ENCODE peak calls at places on chromosomes 2 and 18, in eight cellular contexts. One of them, this sample, is unnamed.

GRCh38 chr2:127326289-127326945 is 32.5 kb upstream of the ERCC3 start:
- DNase-seq in NCI-H2029: no peak
- DNase-seq in CD4-positive, alpha-beta T cell: no peak
- DNase-seq in ovary: no peak
- DNase-seq in GM04504: no peak
- DNase-seq in activated T-helper 9 cell treated with anti-CD3 and anti-CD28 coated beads, Interleukin-2, amount 50 U/mL, for 16 hours: no peak
- DNase-seq in endothelial cell: no peak
- DNase-seq in DMS79 treated with DMSO at 0.1 percent for 48 hours: no peak
- DNase-seq in this sample: no peak

GRCh38 chr2:235669269-235669831 is 175.5 kb downstream of the AGAP1 start:
- DNase-seq in NCI-H2029: peak
- DNase-seq in CD4-positive, alpha-beta T cell: no peak
- DNase-seq in ovary: peak
- DNase-seq in GM04504: no peak
- DNase-seq in activated T-helper 9 cell treated with anti-CD3 and anti-CD28 coated beads, Interleukin-2, amount 50 U/mL, for 16 hours: peak
- DNase-seq in endothelial cell: peak
- DNase-seq in DMS79 treated with DMSO at 0.1 percent for 48 hours: peak
- DNase-seq in this sample: no peak

GRCh38 chr2:44244135-44244871 is 31.0 kb upstream of the SLC3A1 start:
- DNase-seq in NCI-H2029: peak
- DNase-seq in CD4-positive, alpha-beta T cell: peak
- DNase-seq in ovary: no peak
- DNase-seq in GM04504: peak
- DNase-seq in activated T-helper 9 cell treated with anti-CD3 and anti-CD28 coated beads, Interleukin-2, amount 50 U/mL, for 16 hours: peak
- DNase-seq in endothelial cell: peak
- DNase-seq in DMS79 treated with DMSO at 0.1 percent for 48 hours: peak
- DNase-seq in this sample: peak

GRCh38 chr2:106104332-106105062 is 89.6 kb downstream of the UXS1 start:
- DNase-seq in NCI-H2029: peak
- DNase-seq in CD4-positive, alpha-beta T cell: peak
- DNase-seq in ovary: peak
- DNase-seq in GM04504: peak
- DNase-seq in activated T-helper 9 cell treated with anti-CD3 and anti-CD28 coated beads, Interleukin-2, amount 50 U/mL, for 16 hours: peak
- DNase-seq in endothelial cell: peak
- DNase-seq in DMS79 treated with DMSO at 0.1 percent for 48 hours: peak
- DNase-seq in this sample: peak

GRCh38 chr2:79621252-79621651 is 108.4 kb downstream of the CTNNA2 start:
- DNase-seq in NCI-H2029: no peak
- DNase-seq in CD4-positive, alpha-beta T cell: no peak
- DNase-seq in ovary: no peak
- DNase-seq in GM04504: no peak
- DNase-seq in activated T-helper 9 cell treated with anti-CD3 and anti-CD28 coated beads, Interleukin-2, amount 50 U/mL, for 16 hours: no peak
- DNase-seq in endothelial cell: no peak
- DNase-seq in DMS79 treated with DMSO at 0.1 percent for 48 hours: no peak
- DNase-seq in this sample: no peak

GRCh38 chr2:26957524-26957923 is 12.9 kb upstream of the MAPRE3 start:
- DNase-seq in NCI-H2029: no peak
- DNase-seq in CD4-positive, alpha-beta T cell: no peak
- DNase-seq in ovary: no peak
- DNase-seq in GM04504: no peak
- DNase-seq in activated T-helper 9 cell treated with anti-CD3 and anti-CD28 coated beads, Interleukin-2, amount 50 U/mL, for 16 hours: no peak
- DNase-seq in endothelial cell: no peak
- DNase-seq in DMS79 treated with DMSO at 0.1 percent for 48 hours: no peak
- DNase-seq in this sample: no peak

GRCh38 chr18:3493501-3494244 is 43.7 kb downstream of the TGIF1 start:
- DNase-seq in NCI-H2029: no peak
- DNase-seq in CD4-positive, alpha-beta T cell: no peak
- DNase-seq in ovary: no peak
- DNase-seq in GM04504: no peak
- DNase-seq in activated T-helper 9 cell treated with anti-CD3 and anti-CD28 coated beads, Interleukin-2, amount 50 U/mL, for 16 hours: no peak
- DNase-seq in endothelial cell: no peak
- DNase-seq in DMS79 treated with DMSO at 0.1 percent for 48 hours: peak
- DNase-seq in this sample: no peak

GRCh38 chr2:45964226-45964841 is 312.9 kb downstream of the PRKCE start:
- DNase-seq in NCI-H2029: peak
- DNase-seq in CD4-positive, alpha-beta T cell: no peak
- DNase-seq in ovary: peak
- DNase-seq in GM04504: peak
- DNase-seq in activated T-helper 9 cell treated with anti-CD3 and anti-CD28 coated beads, Interleukin-2, amount 50 U/mL, for 16 hours: no peak
- DNase-seq in endothelial cell: no peak
- DNase-seq in DMS79 treated with DMSO at 0.1 percent for 48 hours: peak
- DNase-seq in this sample: no peak

GRCh38 chr2:21317131-21317530 is 193.4 kb downstream of the TDRD15 start:
- DNase-seq in NCI-H2029: peak
- DNase-seq in CD4-positive, alpha-beta T cell: no peak
- DNase-seq in ovary: peak
- DNase-seq in GM04504: no peak
- DNase-seq in activated T-helper 9 cell treated with anti-CD3 and anti-CD28 coated beads, Interleukin-2, amount 50 U/mL, for 16 hours: no peak
- DNase-seq in endothelial cell: peak
- DNase-seq in DMS79 treated with DMSO at 0.1 percent for 48 hours: no peak
- DNase-seq in this sample: no peak

GRCh38 chr2:144115892-144116291 is 404.0 kb downstream of the ZEB2 start:
- DNase-seq in NCI-H2029: no peak
- DNase-seq in CD4-positive, alpha-beta T cell: no peak
- DNase-seq in ovary: no peak
- DNase-seq in GM04504: no peak
- DNase-seq in activated T-helper 9 cell treated with anti-CD3 and anti-CD28 coated beads, Interleukin-2, amount 50 U/mL, for 16 hours: no peak
- DNase-seq in endothelial cell: no peak
- DNase-seq in DMS79 treated with DMSO at 0.1 percent for 48 hours: no peak
- DNase-seq in this sample: no peak

GRCh38 chr2:32937602-32938450 is 8.9 kb upstream of the LTBP1 start:
- DNase-seq in NCI-H2029: no peak
- DNase-seq in CD4-positive, alpha-beta T cell: no peak
- DNase-seq in ovary: no peak
- DNase-seq in GM04504: no peak
- DNase-seq in activated T-helper 9 cell treated with anti-CD3 and anti-CD28 coated beads, Interleukin-2, amount 50 U/mL, for 16 hours: no peak
- DNase-seq in endothelial cell: no peak
- DNase-seq in DMS79 treated with DMSO at 0.1 percent for 48 hours: peak
- DNase-seq in this sample: no peak

GRCh38 chr2:182321096-182321495 is 105.7 kb downstream of the PDE1A start:
- DNase-seq in NCI-H2029: no peak
- DNase-seq in CD4-positive, alpha-beta T cell: no peak
- DNase-seq in ovary: no peak
- DNase-seq in GM04504: no peak
- DNase-seq in activated T-helper 9 cell treated with anti-CD3 and anti-CD28 coated beads, Interleukin-2, amount 50 U/mL, for 16 hours: no peak
- DNase-seq in endothelial cell: no peak
- DNase-seq in DMS79 treated with DMSO at 0.1 percent for 48 hours: no peak
- DNase-seq in this sample: no peak

GRCh38 chr2:1972428-1972827 is 228.1 kb upstream of the PXDN start:
- DNase-seq in NCI-H2029: peak
- DNase-seq in CD4-positive, alpha-beta T cell: no peak
- DNase-seq in ovary: no peak
- DNase-seq in GM04504: peak
- DNase-seq in activated T-helper 9 cell treated with anti-CD3 and anti-CD28 coated beads, Interleukin-2, amount 50 U/mL, for 16 hours: no peak
- DNase-seq in endothelial cell: no peak
- DNase-seq in DMS79 treated with DMSO at 0.1 percent for 48 hours: peak
- DNase-seq in this sample: no peak

GRCh38 chr2:70995227-70995729 is 605 bp upstream of the TEX261 start:
- DNase-seq in NCI-H2029: peak
- DNase-seq in CD4-positive, alpha-beta T cell: peak
- DNase-seq in ovary: no peak
- DNase-seq in GM04504: no peak
- DNase-seq in activated T-helper 9 cell treated with anti-CD3 and anti-CD28 coated beads, Interleukin-2, amount 50 U/mL, for 16 hours: no peak
- DNase-seq in endothelial cell: no peak
- DNase-seq in DMS79 treated with DMSO at 0.1 percent for 48 hours: peak
- DNase-seq in this sample: peak

GRCh38 chr2:96838345-96839287 is 5.2 kb downstream of the ANKRD23 start:
- DNase-seq in NCI-H2029: no peak
- DNase-seq in CD4-positive, alpha-beta T cell: no peak
- DNase-seq in ovary: no peak
- DNase-seq in GM04504: no peak
- DNase-seq in activated T-helper 9 cell treated with anti-CD3 and anti-CD28 coated beads, Interleukin-2, amount 50 U/mL, for 16 hours: no peak
- DNase-seq in endothelial cell: no peak
- DNase-seq in DMS79 treated with DMSO at 0.1 percent for 48 hours: no peak
- DNase-seq in this sample: no peak

GRCh38 chr2:191230174-191230573 is 15.0 kb upstream of the MYO1B start:
- DNase-seq in NCI-H2029: no peak
- DNase-seq in CD4-positive, alpha-beta T cell: no peak
- DNase-seq in ovary: no peak
- DNase-seq in GM04504: peak
- DNase-seq in activated T-helper 9 cell treated with anti-CD3 and anti-CD28 coated beads, Interleukin-2, amount 50 U/mL, for 16 hours: no peak
- DNase-seq in endothelial cell: no peak
- DNase-seq in DMS79 treated with DMSO at 0.1 percent for 48 hours: no peak
- DNase-seq in this sample: no peak

GRCh38 chr18:75293591-75293990 is 83.0 kb downstream of the TSHZ1 start:
- DNase-seq in NCI-H2029: no peak
- DNase-seq in CD4-positive, alpha-beta T cell: no peak
- DNase-seq in ovary: no peak
- DNase-seq in GM04504: no peak
- DNase-seq in activated T-helper 9 cell treated with anti-CD3 and anti-CD28 coated beads, Interleukin-2, amount 50 U/mL, for 16 hours: no peak
- DNase-seq in endothelial cell: no peak
- DNase-seq in DMS79 treated with DMSO at 0.1 percent for 48 hours: peak
- DNase-seq in this sample: no peak

GRCh38 chr2:3388412-3388738 is 8.9 kb downstream of the TRAPPC12 start:
- DNase-seq in NCI-H2029: no peak
- DNase-seq in CD4-positive, alpha-beta T cell: no peak
- DNase-seq in ovary: no peak
- DNase-seq in GM04504: no peak
- DNase-seq in activated T-helper 9 cell treated with anti-CD3 and anti-CD28 coated beads, Interleukin-2, amount 50 U/mL, for 16 hours: no peak
- DNase-seq in endothelial cell: no peak
- DNase-seq in DMS79 treated with DMSO at 0.1 percent for 48 hours: no peak
- DNase-seq in this sample: no peak

GRCh38 chr2:67965246-67965645 is 97.6 kb downstream of the C1D start:
- DNase-seq in NCI-H2029: no peak
- DNase-seq in CD4-positive, alpha-beta T cell: no peak
- DNase-seq in ovary: no peak
- DNase-seq in GM04504: no peak
- DNase-seq in activated T-helper 9 cell treated with anti-CD3 and anti-CD28 coated beads, Interleukin-2, amount 50 U/mL, for 16 hours: no peak
- DNase-seq in endothelial cell: no peak
- DNase-seq in DMS79 treated with DMSO at 0.1 percent for 48 hours: no peak
- DNase-seq in this sample: no peak

GRCh38 chr18:26419746-26420145 is 128.6 kb downstream of the KCTD1 start:
- DNase-seq in NCI-H2029: no peak
- DNase-seq in CD4-positive, alpha-beta T cell: no peak
- DNase-seq in ovary: no peak
- DNase-seq in GM04504: no peak
- DNase-seq in activated T-helper 9 cell treated with anti-CD3 and anti-CD28 coated beads, Interleukin-2, amount 50 U/mL, for 16 hours: no peak
- DNase-seq in endothelial cell: no peak
- DNase-seq in DMS79 treated with DMSO at 0.1 percent for 48 hours: no peak
- DNase-seq in this sample: no peak

GRCh38 chr2:37843554-37843953 is 81.5 kb upstream of the RMDN2 start:
- DNase-seq in NCI-H2029: no peak
- DNase-seq in CD4-positive, alpha-beta T cell: no peak
- DNase-seq in ovary: no peak
- DNase-seq in GM04504: peak
- DNase-seq in activated T-helper 9 cell treated with anti-CD3 and anti-CD28 coated beads, Interleukin-2, amount 50 U/mL, for 16 hours: no peak
- DNase-seq in endothelial cell: no peak
- DNase-seq in DMS79 treated with DMSO at 0.1 percent for 48 hours: no peak
- DNase-seq in this sample: no peak

GRCh38 chr2:158099716-158100115 is 2.0 kb upstream of the UPP2 start:
- DNase-seq in NCI-H2029: peak
- DNase-seq in CD4-positive, alpha-beta T cell: no peak
- DNase-seq in ovary: no peak
- DNase-seq in GM04504: no peak
- DNase-seq in activated T-helper 9 cell treated with anti-CD3 and anti-CD28 coated beads, Interleukin-2, amount 50 U/mL, for 16 hours: no peak
- DNase-seq in endothelial cell: no peak
- DNase-seq in DMS79 treated with DMSO at 0.1 percent for 48 hours: no peak
- DNase-seq in this sample: no peak

GRCh38 chr18:68316636-68317035 is 398.3 kb downstream of the TMX3 start:
- DNase-seq in NCI-H2029: no peak
- DNase-seq in CD4-positive, alpha-beta T cell: no peak
- DNase-seq in ovary: no peak
- DNase-seq in GM04504: no peak
- DNase-seq in activated T-helper 9 cell treated with anti-CD3 and anti-CD28 coated beads, Interleukin-2, amount 50 U/mL, for 16 hours: no peak
- DNase-seq in endothelial cell: no peak
- DNase-seq in DMS79 treated with DMSO at 0.1 percent for 48 hours: no peak
- DNase-seq in this sample: no peak

GRCh38 chr2:241742320-241742939 is 8.0 kb downstream of the D2HGDH start:
- DNase-seq in NCI-H2029: no peak
- DNase-seq in CD4-positive, alpha-beta T cell: no peak
- DNase-seq in ovary: no peak
- DNase-seq in GM04504: no peak
- DNase-seq in activated T-helper 9 cell treated with anti-CD3 and anti-CD28 coated beads, Interleukin-2, amount 50 U/mL, for 16 hours: no peak
- DNase-seq in endothelial cell: no peak
- DNase-seq in DMS79 treated with DMSO at 0.1 percent for 48 hours: no peak
- DNase-seq in this sample: no peak

This sample was measured in stimulated activated CD8-positive, alpha-beta memory T cell treated with anti-CD3 and anti-CD28 coated beads, Interleukin-2, amount 100 ng/mL, for 1 hour.